ENCODE peak calls at places on chromosome 21, in seven cellular contexts. T is sigmoid colon, G is H1, U is body of pancreas, D is HCT116, H is IMR-90, F is uterus. Q is an unnamed sample.

GRCh38 chr21:18636897-18637296 is 233.3 kb upstream of the TMPRSS15 start:
- DNase-seq in T (no peak), G (no peak), U (no peak), D (no peak), H (no peak), F (no peak), Q (no peak)

GRCh38 chr21:29155118-29155932 is 24.9 kb downstream of the MAP3K7CL start:
- DNase-seq in T (peak; percentile 73), G (no peak), U (peak; percentile 23), D (no peak), H (peak; percentile 62), F (peak; percentile 60), Q (peak; percentile 68)

GRCh38 chr21:30257773-30258172 is 25.0 kb downstream of the KRTAP24-1 start:
- DNase-seq in T (no peak), G (no peak), U (no peak), D (no peak), H (no peak), F (no peak), Q (no peak)

GRCh38 chr21:28554660-28555475 is 437.8 kb downstream of the LTN1 start:
- DNase-seq in T (no peak), G (no peak), U (no peak), D (no peak), H (peak; percentile 63), F (no peak), Q (no peak)

GRCh38 chr21:15552914-15553491 is 176.8 kb upstream of the USP25 start:
- DNase-seq in T (no peak), G (no peak), U (no peak), D (no peak), H (peak; percentile 1), F (no peak), Q (no peak)

GRCh38 chr21:35266546-35266945 is 217.4 kb upstream of the RUNX1 start:
- DNase-seq in T (no peak), G (no peak), U (no peak), D (no peak), H (no peak), F (no peak), Q (no peak)

GRCh38 chr21:18340387-18340942 is 63.1 kb downstream of the TMPRSS15 start:
- DNase-seq in T (no peak), G (no peak), U (no peak), D (no peak), H (no peak), F (no peak), Q (no peak)

GRCh38 chr21:34630536-34631143 is 15.7 kb upstream of the RCAN1 start:
- DNase-seq in T (no peak), G (no peak), U (peak; percentile 53), D (peak; percentile 45), H (peak; percentile 60), F (no peak), Q (peak; percentile 22)

GRCh38 chr21:38639782-38640750 is 141.8 kb upstream of the ERG start:
- DNase-seq in T (no peak), G (no peak), U (no peak), D (no peak), H (no peak), F (no peak), Q (no peak)

GRCh38 chr21:18760247-18760646 is 356.7 kb upstream of the TMPRSS15 start:
- DNase-seq in T (no peak), G (no peak), U (no peak), D (no peak), H (no peak), F (no peak), Q (no peak)

GRCh38 chr21:15893902-15894301 is 164.1 kb downstream of the USP25 start:
- DNase-seq in T (no peak), G (no peak), U (no peak), D (no peak), H (no peak), F (no peak), Q (no peak)

GRCh38 chr21:31186916-31187315 is 148.6 kb upstream of the KRTAP19-8 start:
- DNase-seq in T (no peak), G (no peak), U (no peak), D (no peak), H (no peak), F (no peak), Q (no peak)

GRCh38 chr21:29287383-29287782 is 11.3 kb upstream of the BACH1 start:
- DNase-seq in T (no peak), G (no peak), U (no peak), D (no peak), H (peak; percentile 52), F (no peak), Q (no peak)

GRCh38 chr21:18498428-18498827 is 94.8 kb upstream of the TMPRSS15 start:
- DNase-seq in T (no peak), G (no peak), U (no peak), D (no peak), H (no peak), F (no peak), Q (no peak)

GRCh38 chr21:39016740-39017315 is 166.4 kb downstream of the PSMG1 start:
- DNase-seq in T (no peak), G (no peak), U (peak; percentile 64), D (no peak), H (peak; percentile 40), F (no peak), Q (no peak)

GRCh38 chr21:22575165-22575584 is 1577.0 kb downstream of the NCAM2 start:
- DNase-seq in T (no peak), G (peak; percentile 36), U (no peak), D (no peak), H (no peak), F (no peak), Q (no peak)

GRCh38 chr21:31084689-31085088 is 46.4 kb upstream of the KRTAP19-8 start:
- DNase-seq in T (no peak), G (no peak), U (no peak), D (no peak), H (no peak), F (no peak), Q (no peak)

GRCh38 chr21:25639922-25640670 is 1.0 kb downstream of the JAM2 start:
- DNase-seq in T (peak; percentile 73), G (no peak), U (no peak), D (no peak), H (no peak), F (peak; percentile 38), Q (peak; percentile 5)

GRCh38 chr21:26966978-26967913 is at the start of gene ADAMTS5:
- DNase-seq in T (peak; percentile 77), G (no peak), U (peak; percentile 14), D (no peak), H (peak; percentile 69), F (peak; percentile 68), Q (peak; percentile 5)
- TF ChIP-seq POLR2A in T (no peak), G (no peak), U (peak; percentile 16), D (no peak), H (peak; percentile 65), F (no peak), Q (no peak)

DNA sequence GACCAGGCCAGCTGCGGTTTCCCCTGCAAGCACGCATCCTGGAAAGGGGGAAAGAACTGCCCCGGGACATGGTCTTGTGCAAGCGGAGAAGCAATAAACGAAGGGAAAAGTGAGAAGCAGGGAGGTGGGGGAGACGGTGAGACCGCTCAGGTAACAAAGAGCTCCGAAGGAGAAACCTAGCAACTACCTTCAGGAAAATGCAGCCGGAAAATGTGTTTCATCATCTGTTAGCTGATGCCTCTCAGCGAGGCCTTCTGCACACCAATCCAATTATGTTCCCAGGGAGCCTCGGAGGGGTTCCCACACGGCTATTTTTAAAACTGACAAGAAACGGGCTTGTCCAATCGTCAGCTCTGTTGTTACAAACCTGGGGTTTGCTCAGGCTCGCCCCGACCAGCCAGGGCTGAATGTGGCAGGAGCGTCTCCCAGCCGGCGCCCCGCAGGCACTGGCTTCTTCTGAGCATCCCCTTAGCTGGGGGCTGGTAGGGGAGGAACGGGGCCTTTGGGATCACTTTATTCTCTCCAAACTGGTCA is 3.4 kb downstream of the RIPK4 start:
- DNase-seq in T (no peak), G (no peak), U (no peak), D (no peak), H (no peak), F (no peak), Q (peak; percentile 63)
- H3K27me3 ChIP-seq in T (peaks cover 90% of the 10 kb centered on the region), G (peaks cover 49% of the 10 kb centered on the region), U (no peaks in the 10 kb centered on the region), D (peaks cover 8% of the 10 kb centered on the region), H (peaks cover 86% of the 10 kb centered on the region), F (peaks cover 14% of the 10 kb centered on the region), Q (no peaks in the 10 kb centered on the region)

DNA sequence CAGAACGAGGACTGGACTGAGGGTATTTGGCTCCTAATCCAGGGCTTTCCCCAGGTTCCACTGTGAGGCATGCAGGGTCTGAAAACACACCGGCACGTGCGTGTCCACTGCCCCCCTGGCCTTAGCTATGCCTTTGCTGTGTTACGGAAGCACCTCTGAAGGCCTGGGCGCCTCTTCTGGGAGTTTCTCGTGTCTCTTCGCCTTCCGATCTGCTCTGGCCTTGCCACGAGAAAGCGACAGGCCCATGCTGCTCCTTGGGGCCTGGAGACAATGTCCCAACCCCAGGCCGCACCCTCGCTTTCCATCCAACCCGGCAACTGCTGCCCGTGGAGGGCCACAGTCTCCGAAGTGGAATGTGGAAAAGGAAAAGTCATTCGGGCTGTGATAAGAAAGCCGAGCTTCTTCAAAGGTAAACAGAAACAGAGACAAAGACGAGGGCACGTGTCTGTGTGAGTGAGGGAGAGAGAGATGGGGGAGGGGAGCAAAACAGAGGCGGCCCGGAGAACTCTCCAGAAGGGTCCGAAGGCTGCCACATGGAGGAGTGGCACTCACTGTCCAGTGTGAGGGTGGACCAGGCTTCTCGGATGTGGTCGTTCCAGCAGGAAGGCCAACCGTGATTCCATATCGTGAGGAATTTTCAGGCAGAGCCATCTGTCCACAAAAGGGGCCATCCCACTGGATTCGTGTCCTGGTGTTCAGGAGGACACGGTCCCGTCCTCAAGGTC is 3.4 kb upstream of the UMODL1 start:
- DNase-seq in T (no peak), G (no peak), U (no peak), D (no peak), H (no peak), F (no peak), Q (no peak)
- TF ChIP-seq POLR2A in T (no peak), G (no peak), U (no peak), D (no peak), H (no peak), F (no peak), Q (no peak)

GRCh38 chr21:37527103-37527502 is 160.5 kb downstream of the DYRK1A start:
- DNase-seq in T (no peak), G (no peak), U (no peak), D (no peak), H (no peak), F (no peak), Q (no peak)

GRCh38 chr21:37528150-37528937 is 161.8 kb downstream of the DYRK1A start:
- DNase-seq in T (no peak), G (no peak), U (no peak), D (no peak), H (no peak), F (no peak), Q (no peak)

GRCh38 chr21:37525810-37526209 is 159.2 kb downstream of the DYRK1A start:
- DNase-seq in T (no peak), G (no peak), U (no peak), D (no peak), H (peak; percentile 55), F (no peak), Q (no peak)

GRCh38 chr21:37529649-37530048 is 163.1 kb downstream of the DYRK1A start:
- DNase-seq in T (no peak), G (no peak), U (no peak), D (no peak), H (no peak), F (no peak), Q (no peak)

DNA sequence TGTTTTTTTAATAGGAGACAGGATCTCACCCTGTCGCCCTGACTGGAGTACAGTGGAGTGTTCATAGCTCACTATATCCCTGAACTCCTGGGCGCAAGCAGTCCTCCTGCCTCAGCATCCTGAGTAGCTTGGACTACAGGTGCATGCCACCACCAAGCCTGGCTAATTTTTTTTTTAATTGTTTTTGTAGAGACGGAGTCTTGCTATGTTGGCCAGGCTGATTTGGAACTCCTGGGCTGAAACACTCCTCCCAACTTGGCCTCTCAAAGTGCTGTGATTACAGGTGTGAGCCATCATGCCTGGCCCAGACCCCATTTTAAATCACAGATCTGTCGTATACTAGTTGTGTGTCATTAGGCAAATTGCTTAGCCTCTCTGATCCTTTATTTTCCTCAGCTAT is 161.1 kb downstream of the DYRK1A start:
- DNase-seq in T (no peak), G (no peak), U (no peak), D (no peak), H (no peak), F (no peak), Q (no peak)
- H3K27me3 ChIP-seq in T (no peaks in the 10 kb centered on the region), G (no peaks in the 10 kb centered on the region), U (no peaks in the 10 kb centered on the region), D (no peaks in the 10 kb centered on the region), H (peaks cover 8% of the 10 kb centered on the region), F (no peaks in the 10 kb centered on the region), Q (no peaks in the 10 kb centered on the region)